ENCODE peak calls at places on chromosome 13, in eight cellular contexts. S is H9; C is left lung; I is adrenal gland; N is Caco-2; Q is effector memory CD4-positive, alpha-beta T cell; B is aorta; U is testis. Y is an unnamed sample.
A peak's percentile ranks its signal among the peaks of the same experiment; 100 is the strongest.

GRCh38 chr13:25977216-25977615 is 74.6 kb downstream of the SHISA2 start:
- DNase-seq in S (peak; percentile 94), C (no peak), I (no peak), N (no peak), Q (no peak), B (no peak), U (no peak), Y (no peak)

GRCh38 chr13:20974981-20975585 is 72.5 kb upstream of the XPO4 start:
- DNase-seq in S (no peak), C (no peak), I (no peak), N (no peak), Q (no peak), B (no peak), U (no peak), Y (no peak)

GRCh38 chr13:90070362-90070761 is 1277.1 kb upstream of the MIR17HG start:
- DNase-seq in S (no peak), C (no peak), I (no peak), N (no peak), Q (no peak), B (no peak), U (no peak), Y (no peak)

GRCh38 chr13:41746259-41746658 is 214.7 kb downstream of the VWA8 start:
- DNase-seq in S (no peak), C (no peak), I (no peak), N (no peak), Q (no peak), B (no peak), U (no peak), Y (no peak)

GRCh38 chr13:52879950-52880650 is 31.7 kb upstream of the PCDH8 start:
- DNase-seq in S (peak; percentile 56), C (no peak), I (no peak), N (no peak), Q (no peak), B (no peak), U (no peak), Y (no peak)

GRCh38 chr13:36834299-36834698 is 15.3 kb downstream of the RFXAP start:
- DNase-seq in S (no peak), C (no peak), I (no peak), N (no peak), Q (no peak), B (no peak), U (no peak), Y (no peak)

GRCh38 chr13:43424386-43424785 is 362.4 kb downstream of the ENOX1 start:
- DNase-seq in S (no peak), C (no peak), I (no peak), N (no peak), Q (no peak), B (no peak), U (no peak), Y (no peak)

GRCh38 chr13:30998548-30999140 is 66.2 kb downstream of the TEX26 start:
- DNase-seq in S (no peak), C (no peak), I (no peak), N (peak; percentile 21), Q (no peak), B (no peak), U (peak; percentile 23), Y (no peak)

GRCh38 chr13:24353736-24354135 is 44.4 kb downstream of the C1QTNF9 start:
- DNase-seq in S (no peak), C (no peak), I (no peak), N (no peak), Q (no peak), B (no peak), U (no peak), Y (no peak)

GRCh38 chr13:108346376-108346775 is 76.9 kb downstream of the TNFSF13B start:
- DNase-seq in S (peak; percentile 31), C (no peak), I (no peak), N (no peak), Q (peak; percentile 36), B (no peak), U (no peak), Y (no peak)

GRCh38 chr13:44601596-44601995 is 25.5 kb upstream of the TSC22D1 start:
- DNase-seq in S (no peak), C (no peak), I (no peak), N (peak; percentile 32), Q (no peak), B (no peak), U (no peak), Y (no peak)

GRCh38 chr13:98676239-98676638 is 76.2 kb downstream of the SLC15A1 start:
- DNase-seq in S (no peak), C (no peak), I (no peak), N (no peak), Q (no peak), B (no peak), U (no peak), Y (no peak)

GRCh38 chr13:94352057-94352456 is 127.4 kb downstream of the DCT start:
- DNase-seq in S (no peak), C (no peak), I (no peak), N (no peak), Q (no peak), B (no peak), U (no peak), Y (no peak)

GRCh38 chr13:111118898-111119607 is 3.9 kb downstream of the ARHGEF7 start:
- DNase-seq in S (no peak), C (no peak), I (no peak), N (no peak), Q (no peak), B (no peak), U (no peak), Y (no peak)
- H3K9me3 ChIP-seq in S (no peaks in the 10 kb centered on the region), C (no peaks in the 10 kb centered on the region), I (no peaks in the 10 kb centered on the region), N (no peaks in the 10 kb centered on the region), Q (no peaks in the 10 kb centered on the region), B (no peaks in the 10 kb centered on the region), U (no peaks in the 10 kb centered on the region), Y (no peaks in the 10 kb centered on the region)

GRCh38 chr13:50928088-50928487 is 18.5 kb downstream of the RNASEH2B start:
- DNase-seq in S (no peak), C (no peak), I (no peak), N (no peak), Q (no peak), B (no peak), U (no peak), Y (no peak)

GRCh38 chr13:50919291-50919690 is 9.7 kb downstream of the RNASEH2B start:
- DNase-seq in S (no peak), C (no peak), I (no peak), N (no peak), Q (no peak), B (no peak), U (no peak), Y (no peak)

GRCh38 chr13:50924025-50924424 is 14.4 kb downstream of the RNASEH2B start:
- DNase-seq in S (no peak), C (no peak), I (no peak), N (no peak), Q (no peak), B (no peak), U (no peak), Y (no peak)

GRCh38 chr13:50921706-50922105 is 12.1 kb downstream of the RNASEH2B start:
- DNase-seq in S (no peak), C (no peak), I (no peak), N (no peak), Q (no peak), B (no peak), U (no peak), Y (no peak)

GRCh38 chr13:50923272-50923671 is 13.7 kb downstream of the RNASEH2B start:
- DNase-seq in S (no peak), C (no peak), I (no peak), N (no peak), Q (no peak), B (no peak), U (no peak), Y (no peak)
- H3K9me3 ChIP-seq in S (peaks cover 12% of the 10 kb centered on the region), C (no peaks in the 10 kb centered on the region), I (no peaks in the 10 kb centered on the region), N (peaks cover 29% of the 10 kb centered on the region), Q (peaks cover 8% of the 10 kb centered on the region), B (peaks cover 2% of the 10 kb centered on the region), U (no peaks in the 10 kb centered on the region), Y (peaks cover 34% of the 10 kb centered on the region)

GRCh38 chr13:19150226-19150625 is 31.4 kb downstream of the TUBA3C start:
- DNase-seq in S (no peak), C (no peak), I (no peak), N (no peak), Q (no peak), B (no peak), U (no peak), Y (no peak)
- H3K9me3 ChIP-seq in S (peaks cover 91% of the 10 kb centered on the region), C (no peaks in the 10 kb centered on the region), I (no peaks in the 10 kb centered on the region), N (peaks cover 4% of the 10 kb centered on the region), Q (no peaks in the 10 kb centered on the region), B (peaks cover 3% of the 10 kb centered on the region), U (no peaks in the 10 kb centered on the region), Y (no peaks in the 10 kb centered on the region)

DNA sequence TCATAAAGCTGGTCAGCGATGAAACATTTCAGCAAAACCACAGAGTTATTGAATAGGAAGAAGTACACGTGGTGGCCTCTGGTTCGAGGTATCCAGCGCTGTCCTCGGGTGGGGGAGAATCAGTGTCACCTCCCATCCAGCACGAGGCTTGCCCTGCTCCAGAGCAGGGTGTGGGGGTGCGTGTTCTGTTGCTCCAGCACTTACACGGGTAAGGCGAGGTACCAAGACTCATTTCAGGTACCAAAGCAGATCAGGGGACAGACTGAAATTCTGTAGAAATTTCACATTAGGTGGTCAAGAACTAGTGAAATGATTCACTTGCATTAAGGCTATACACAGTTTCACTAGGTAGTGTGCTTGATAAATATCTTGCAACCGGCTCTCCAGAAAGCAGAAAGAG is 164.2 kb upstream of the SOX1 start:
- DNase-seq in S (peak; percentile 12), C (no peak), I (no peak), N (no peak), Q (no peak), B (no peak), U (no peak), Y (no peak)
- H3K9me3 ChIP-seq in S (no peaks in the 10 kb centered on the region), C (no peaks in the 10 kb centered on the region), I (no peaks in the 10 kb centered on the region), N (no peaks in the 10 kb centered on the region), Q (no peaks in the 10 kb centered on the region), B (no peaks in the 10 kb centered on the region), U (no peaks in the 10 kb centered on the region), Y (no peaks in the 10 kb centered on the region)

DNA sequence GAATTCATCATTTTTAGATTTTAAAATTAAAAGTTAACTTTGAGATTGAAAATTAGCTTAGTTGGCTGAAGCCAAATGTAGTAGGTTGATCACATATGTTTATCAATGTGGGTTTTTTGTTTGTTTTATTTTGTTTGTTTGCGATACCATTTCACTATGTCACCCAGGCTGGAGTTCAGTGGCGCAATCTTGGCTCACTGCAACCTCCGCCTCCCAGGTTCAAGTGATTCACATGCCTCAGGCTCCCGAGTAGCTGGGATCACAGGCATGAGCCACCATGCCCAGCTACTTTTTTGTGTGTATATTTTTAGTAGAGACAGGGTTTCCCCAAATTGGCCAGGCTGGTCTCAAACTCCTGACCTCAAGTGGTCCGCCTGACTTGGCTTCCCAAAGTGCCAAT is 665.7 kb upstream of the SLC10A2 start:
- DNase-seq in S (no peak), C (no peak), I (no peak), N (no peak), Q (no peak), B (no peak), U (no peak), Y (no peak)
- H3K9me3 ChIP-seq in S (no peaks in the 10 kb centered on the region), C (no peaks in the 10 kb centered on the region), I (no peaks in the 10 kb centered on the region), N (no peaks in the 10 kb centered on the region), Q (peaks cover 4% of the 10 kb centered on the region), B (no peaks in the 10 kb centered on the region), U (no peaks in the 10 kb centered on the region), Y (no peaks in the 10 kb centered on the region)